ENCODE peak calls at places on chromosomes 2 and 18, in seven cellular contexts. I, Q, L, A, X, B and M are unnamed samples.

GRCh38 chr2:31515586-31515985 is 65.2 kb downstream of the SRD5A2 start:
- DNase-seq in X (no peak), B (no peak), Q (no peak), L (no peak), A (no peak), I (no peak), M (no peak)

GRCh38 chr2:109117780-109118179 is 11.2 kb upstream of the SH3RF3 start:
- DNase-seq in X (no peak), I (no peak), B (no peak), Q (no peak), L (no peak), A (no peak), M (no peak)

GRCh38 chr2:30871440-30871839 is 64.2 kb upstream of the CAPN13 start:
- DNase-seq in B (no peak), X (no peak), Q (no peak), I (no peak), A (no peak), L (no peak), M (no peak)

GRCh38 chr2:236733156-236733555 is 163.5 kb downstream of the ACKR3 start:
- DNase-seq in B (no peak), I (no peak), X (no peak), L (no peak), A (no peak), Q (no peak), M (no peak)

GRCh38 chr2:170847716-170848115 is 31.0 kb downstream of the GAD1 start:
- DNase-seq in B (no peak), X (no peak), L (no peak), Q (no peak), I (no peak), A (no peak), M (no peak)

GRCh38 chr2:9554841-9555337 is 741 bp downstream of the ADAM17 start:
- DNase-seq in A (peak), X (no peak), I (no peak), B (no peak), L (peak), Q (peak), M (peak)

GRCh38 chr2:96092896-96093295 is 23.5 kb downstream of the ADRA2B start:
- DNase-seq in B (no peak), I (peak), L (no peak), Q (no peak), X (peak), A (no peak), M (no peak)

GRCh38 chr18:48348739-48349138 is 60.4 kb downstream of the ZBTB7C start:
- DNase-seq in X (peak), I (no peak), L (no peak), Q (no peak), B (peak), A (no peak), M (no peak)

GRCh38 chr2:121527009-121527682 is 3.5 kb upstream of the RNU4ATAC start:
- DNase-seq in I (no peak), L (peak), Q (no peak), A (no peak), B (no peak), X (no peak), M (no peak)

GRCh38 chr2:27885656-27886055 is 4.5 kb downstream of the RBKS start:
- DNase-seq in B (no peak), Q (no peak), L (no peak), I (no peak), X (no peak), A (no peak), M (no peak)

GRCh38 chr2:15159751-15160177 is 401.4 kb downstream of the NBAS start:
- DNase-seq in Q (no peak), B (no peak), L (peak), A (peak), X (no peak), I (no peak), M (peak)

GRCh38 chr2:25728559-25728958 is 55.2 kb upstream of the DTNB start:
- DNase-seq in I (no peak), L (no peak), Q (no peak), X (no peak), A (no peak), B (no peak), M (no peak)

GRCh38 chr2:165401285-165401852 is 68.1 kb upstream of the CSRNP3 start:
- DNase-seq in Q (no peak), A (peak), I (peak), L (peak), B (no peak), X (no peak), M (peak)

GRCh38 chr2:111676423-111676822 is 207.6 kb downstream of the ANAPC1 start:
- DNase-seq in I (no peak), A (no peak), Q (no peak), B (no peak), L (no peak), X (no peak), M (no peak)
- H3K4me3 ChIP-seq in I (no peak), A (no peak), Q (no peak), B (no peak), L (no peak), X (no peak), M (no peak)

DNA sequence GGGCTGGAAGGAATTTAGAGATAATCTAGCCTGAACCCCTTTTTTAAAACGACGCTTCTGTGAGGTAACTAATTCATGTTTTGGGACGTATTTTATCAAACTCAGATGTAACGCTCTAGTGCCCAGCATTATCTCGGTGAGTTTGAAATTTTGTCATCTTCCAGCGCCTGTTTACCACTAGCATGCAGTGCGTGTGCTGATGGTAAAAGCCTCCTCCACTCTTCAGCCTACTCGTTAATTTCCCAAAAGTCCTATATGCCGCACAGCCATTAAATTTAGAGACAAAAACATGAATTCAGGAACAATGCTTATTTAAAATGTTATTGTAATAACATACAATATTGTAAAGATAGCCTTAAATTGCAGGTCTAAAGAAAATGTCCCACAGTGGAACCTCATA is 2.8 kb downstream of the ZCCHC2 start:
- DNase-seq in A (no peak), B (no peak), X (no peak), I (no peak), L (no peak), Q (no peak), M (no peak)
- TF ChIP-seq CTCF in A (no peak), B (no peak), X (no peak), I (no peak), L (no peak), Q (no peak), M (no peak)

GRCh38 chr2:130834091-130834922 is 2.4 kb upstream of the ARHGEF4 start:
- DNase-seq in Q (no peak), L (peak), I (no peak), B (no peak), A (no peak), X (peak), M (peak)

GRCh38 chr2:130830538-130830937 is 6.2 kb upstream of the ARHGEF4 start:
- DNase-seq in Q (no peak), B (no peak), X (peak), I (no peak), L (no peak), A (no peak), M (no peak)

GRCh38 chr2:130831356-130831755 is 5.4 kb upstream of the ARHGEF4 start:
- DNase-seq in I (no peak), A (no peak), L (no peak), Q (no peak), X (peak), B (no peak), M (no peak)

GRCh38 chr2:130834923-130835765 is 1.6 kb upstream of the ARHGEF4 start:
- DNase-seq in B (no peak), Q (no peak), A (no peak), L (no peak), I (no peak), X (peak), M (no peak)

DNA sequence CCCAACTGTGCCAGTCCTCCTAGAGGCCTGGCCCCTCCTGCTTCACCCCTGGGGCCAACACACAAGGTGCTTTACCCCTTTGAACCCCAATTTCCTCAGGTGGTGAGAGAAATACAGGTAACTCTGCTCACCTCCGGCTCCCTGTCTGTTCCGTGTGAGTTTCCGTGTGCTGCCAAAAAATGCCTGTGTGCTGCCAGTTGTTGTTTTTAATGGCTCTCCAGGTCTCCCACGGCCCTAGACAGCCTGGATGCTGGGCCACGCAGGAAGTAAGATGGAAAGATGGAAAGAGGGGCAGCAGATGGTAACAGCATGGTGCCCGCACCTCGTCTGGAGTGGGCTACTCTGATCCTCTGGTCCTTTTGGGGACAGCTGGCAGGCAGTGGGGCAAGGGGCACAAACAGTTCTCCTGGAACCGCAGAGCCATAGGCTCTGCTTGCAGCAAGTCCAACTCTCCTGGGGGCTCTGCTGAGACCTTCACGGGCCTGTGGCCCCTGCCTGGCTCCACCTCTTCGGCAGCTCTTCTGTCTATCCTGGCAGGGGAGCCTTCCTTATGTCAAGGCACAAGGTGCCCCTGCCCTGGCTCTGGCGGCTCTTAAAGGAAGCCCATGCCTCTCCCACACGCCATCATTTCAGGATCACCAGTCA is 4.3 kb upstream of the ARHGEF4 start:
- DNase-seq in Q (no peak), I (no peak), X (peak), A (no peak), L (no peak), B (no peak), M (no peak)
- H3K4me3 ChIP-seq in Q (no peak), I (no peak), X (no peak), A (no peak), L (no peak), B (no peak), M (no peak)

DNA sequence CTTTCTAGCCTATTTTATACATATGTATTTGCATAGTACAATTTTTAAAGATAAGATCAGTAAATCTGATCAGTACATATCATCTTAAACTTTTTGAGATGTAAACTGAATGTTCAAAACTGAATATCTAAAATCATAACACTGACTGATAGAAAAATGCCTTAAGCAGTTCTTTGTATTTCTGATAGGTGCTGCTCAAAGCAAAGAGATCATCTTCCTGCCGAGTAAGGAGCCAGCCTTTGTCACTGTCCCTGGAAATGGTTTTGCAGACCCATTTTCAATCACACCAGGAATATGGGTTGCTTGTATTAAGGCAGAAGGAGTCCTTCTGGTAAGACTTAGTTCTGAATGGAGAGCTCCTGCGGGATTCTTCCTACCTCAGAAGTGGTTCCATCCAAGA is 135.0 kb downstream of the LAMA3 start:
- DNase-seq in X (no peak), B (no peak), A (no peak), Q (no peak), L (no peak), I (no peak), M (no peak)
- TF ChIP-seq CTCF in X (no peak), B (no peak), A (no peak), Q (no peak), L (no peak), I (no peak), M (no peak)

GRCh38 chr2:66445076-66445724 is 10.3 kb downstream of the MEIS1 start:
- DNase-seq in A (no peak), Q (no peak), I (no peak), X (no peak), B (no peak), L (peak), M (peak)

GRCh38 chr2:66446178-66446860 is 11.4 kb downstream of the MEIS1 start:
- DNase-seq in I (peak), X (no peak), Q (no peak), L (peak), A (no peak), B (no peak), M (peak)

GRCh38 chr2:66443183-66443976 is 8.5 kb downstream of the MEIS1 start:
- DNase-seq in Q (no peak), A (no peak), L (peak), B (no peak), I (peak), X (peak), M (peak)

GRCh38 chr2:66445781-66446177 is 10.9 kb downstream of the MEIS1 start:
- DNase-seq in L (peak), X (no peak), I (peak), A (no peak), Q (no peak), B (no peak), M (peak)

GRCh38 chr2:66443977-66444855 is 9.3 kb downstream of the MEIS1 start:
- DNase-seq in B (no peak), Q (no peak), L (peak), X (no peak), I (no peak), A (no peak), M (peak)
- H3K4me3 ChIP-seq in B (peak), Q (peak), L (peak), X (peak), I (no peak), A (no peak), M (peak)